ENCODE peak calls at places on chromosomes 1 and 21, in seven cellular contexts. O is body of pancreas; W is heart left ventricle; V is fibroblast of pulmonary artery; A is CD8-positive, alpha-beta T cell; Y is fibroblast of lung; S is HFF-Myc. P is an unnamed sample.

GRCh38 chr1:162412002-162412401 is at the start of gene SH2D1B:
- DNase-seq in A (no peak), O (no peak), W (no peak), S (no peak), Y (peak; percentile 52), V (no peak), P (peak; percentile 19)

GRCh38 chr1:25875154-25875855 is at the start of gene PAQR7:
- DNase-seq in O (peak; percentile 85), W (peak; percentile 82), Y (peak; percentile 85), S (no peak), A (peak; percentile 56), V (peak; percentile 67), P (peak; percentile 65)

GRCh38 chr1:80417651-80418050 is 1383.1 kb upstream of the ADGRL2 start:
- DNase-seq in W (no peak), A (no peak), S (no peak), O (no peak), Y (peak; percentile 78), V (peak; percentile 66), P (peak; percentile 86)

GRCh38 chr1:154774175-154774855 is 95.8 kb downstream of the KCNN3 start:
- DNase-seq in V (no peak), W (no peak), Y (no peak), S (no peak), A (no peak), O (no peak), P (no peak)

GRCh38 chr1:92909321-92909720 is 51.9 kb downstream of the DIPK1A start:
- DNase-seq in S (peak; percentile 82), O (no peak), Y (peak; percentile 94), W (no peak), V (peak; percentile 63), A (no peak), P (peak; percentile 97)

GRCh38 chr21:46159390-46159789 is 4.0 kb upstream of the FTCD start:
- DNase-seq in Y (no peak), V (no peak), S (no peak), A (no peak), O (no peak), W (peak; percentile 15), P (no peak)

GRCh38 chr1:33348194-33348593 is 27.3 kb upstream of the A3GALT2 start:
- DNase-seq in S (no peak), Y (peak; percentile 78), W (no peak), A (no peak), O (no peak), V (peak; percentile 46), P (peak; percentile 44)

GRCh38 chr1:13911697-13912619 is 212.0 kb downstream of the PRDM2 start:
- DNase-seq in A (no peak), V (no peak), O (no peak), W (no peak), Y (no peak), S (no peak), P (no peak)

GRCh38 chr1:163202833-163203451 is at the start of gene RGS5:
- DNase-seq in V (peak; percentile 62), A (no peak), S (no peak), Y (peak; percentile 74), O (no peak), W (no peak), P (no peak)

GRCh38 chr1:193031431-193031830 is 27.7 kb downstream of the UCHL5 start:
- DNase-seq in S (no peak), W (no peak), Y (peak; percentile 6), A (no peak), O (no peak), V (peak; percentile 56), P (peak; percentile 22)

GRCh38 chr1:203072002-203072607 is 13.7 kb downstream of the MYOG start:
- DNase-seq in A (no peak), O (no peak), W (no peak), V (no peak), Y (no peak), S (no peak), P (no peak)

GRCh38 chr1:203072911-203073310 is 12.9 kb downstream of the MYOG start:
- DNase-seq in W (no peak), S (no peak), V (no peak), A (no peak), O (no peak), Y (peak; percentile 12), P (no peak)

GRCh38 chr1:203065191-203065590 is 20.6 kb downstream of the MYOG start:
- DNase-seq in S (no peak), A (no peak), W (no peak), O (no peak), V (no peak), Y (no peak), P (no peak)

GRCh38 chr1:203066965-203067364 is 18.8 kb downstream of the MYOG start:
- DNase-seq in Y (no peak), S (no peak), V (no peak), W (no peak), A (no peak), O (no peak), P (no peak)

DNA sequence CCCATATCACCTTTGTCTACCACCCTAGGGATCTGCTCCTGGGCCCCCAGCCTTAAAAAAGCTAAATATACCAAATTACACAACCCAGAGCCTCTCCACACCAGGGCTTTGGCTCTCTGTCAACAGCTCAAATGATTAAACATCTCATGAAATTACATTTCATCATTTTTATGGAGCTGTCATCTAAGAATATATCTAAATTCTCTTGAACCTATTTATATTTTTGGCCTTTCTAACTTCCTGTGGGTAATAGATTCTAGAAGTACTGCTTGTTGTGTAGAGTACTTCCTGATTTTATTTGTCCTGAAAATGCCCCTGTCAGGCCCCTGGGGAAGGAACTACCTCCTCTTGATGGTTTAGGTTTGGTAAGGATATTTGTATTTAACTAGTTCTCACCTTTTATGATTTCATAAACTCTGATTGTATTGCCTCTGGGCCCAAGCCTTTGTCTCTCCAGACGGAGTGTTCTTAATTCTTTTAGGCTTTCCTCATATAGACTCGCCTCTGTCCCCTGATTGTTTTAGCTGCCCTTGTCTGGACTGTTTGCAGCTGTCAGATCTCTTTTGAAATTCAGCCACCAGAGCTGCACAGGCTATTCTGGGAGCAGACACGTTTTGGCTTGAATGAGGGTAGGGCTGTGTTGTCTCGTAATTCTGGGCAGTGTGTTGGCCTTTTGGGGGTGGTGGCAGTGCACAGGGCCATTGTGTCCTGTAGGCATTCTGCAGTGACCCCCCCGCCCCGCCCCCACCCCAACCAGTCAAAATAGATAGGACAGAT is 16.6 kb downstream of the MYOG start:
- DNase-seq in Y (no peak), O (no peak), V (peak; percentile 28), A (no peak), S (no peak), W (peak; percentile 59), P (no peak)
- H3K4me3 ChIP-seq in Y (no peak overlapping the region), O (no peak overlapping the region), V (no peak overlapping the region), A (no peak overlapping the region), S (no peak overlapping the region), W (no peak overlapping the region), P (no peak overlapping the region)

DNA sequence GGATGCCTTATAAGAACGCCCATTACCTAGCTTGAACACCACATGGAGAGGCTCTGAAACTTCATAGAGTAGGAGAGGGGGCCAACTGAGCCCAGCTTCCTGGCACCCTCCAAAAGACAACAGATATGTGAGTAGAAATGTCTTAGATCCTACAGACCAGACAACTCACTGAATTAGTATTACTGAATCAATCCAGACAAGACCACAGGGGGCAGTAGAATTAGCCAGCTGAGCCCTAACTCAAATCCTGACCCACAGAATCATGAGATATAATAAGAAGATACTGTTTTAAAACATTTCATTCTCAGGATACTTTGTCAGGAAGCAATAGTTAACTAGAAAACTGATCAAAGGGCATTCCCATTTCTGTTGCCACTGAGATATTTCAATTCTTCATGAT is 45.8 kb upstream of the C1orf21 start:
- DNase-seq in W (no peak), S (no peak), A (no peak), Y (no peak), V (peak; percentile 4), O (no peak), P (no peak)
- TF ChIP-seq CTCF in W (no peak), S (peak; percentile 19), A (no peak), Y (peak; percentile 38), V (peak; percentile 39), O (no peak), P (peak; percentile 25)

GRCh38 chr1:6273380-6273891 is 12.5 kb upstream of the GPR153 start:
- DNase-seq in A (no peak), W (no peak), Y (peak; percentile 83), V (peak; percentile 26), O (no peak), S (no peak), P (peak; percentile 54)
- H3K4me3 ChIP-seq in A (no peak overlapping the region), W (no peak overlapping the region), Y (no peak overlapping the region), V (no peak overlapping the region), O (no peak overlapping the region), S (no peak overlapping the region), P (no peak overlapping the region)

DNA sequence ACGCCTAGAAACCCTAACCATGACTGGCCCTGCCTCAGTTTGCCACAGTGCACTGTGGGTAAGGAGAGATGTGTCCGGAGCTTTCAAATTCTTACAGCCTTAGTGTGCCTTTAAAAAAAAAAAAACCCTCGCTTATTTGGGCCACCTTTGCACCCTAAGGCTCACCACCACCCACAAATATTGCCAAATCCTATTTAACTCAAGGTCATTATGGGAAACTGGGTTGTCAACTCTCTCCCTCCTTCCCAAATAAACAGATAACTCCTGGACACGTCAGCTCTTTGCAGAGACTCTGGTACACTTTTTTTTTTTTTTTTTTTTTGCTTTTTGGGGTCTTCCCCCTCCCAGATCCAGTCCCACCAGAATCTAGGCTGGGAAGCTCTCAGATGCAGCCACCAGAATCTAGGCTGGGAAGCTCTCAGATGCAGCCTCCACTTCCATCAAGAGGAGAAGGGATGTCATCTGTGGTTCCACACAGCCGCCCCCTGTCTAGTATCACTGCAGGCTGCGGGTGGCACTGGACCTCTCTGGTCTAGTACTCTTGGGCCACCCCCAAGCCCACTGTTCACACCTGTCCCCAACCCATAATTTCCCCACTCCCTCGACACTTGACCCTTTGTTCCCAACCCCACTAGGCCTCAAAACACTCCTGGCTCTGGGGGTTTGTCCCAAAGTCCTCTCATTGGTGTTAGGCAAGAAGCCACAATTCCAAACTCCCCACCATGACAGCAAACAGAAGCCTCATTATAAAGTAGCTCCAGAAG is 3.4 kb downstream of the DHRS3 start:
- DNase-seq in A (no peak), Y (no peak), V (no peak), O (no peak), S (no peak), W (no peak), P (no peak)
- TF ChIP-seq CTCF in A (no peak), Y (no peak), V (no peak), O (no peak), S (no peak), W (no peak), P (no peak)

DNA sequence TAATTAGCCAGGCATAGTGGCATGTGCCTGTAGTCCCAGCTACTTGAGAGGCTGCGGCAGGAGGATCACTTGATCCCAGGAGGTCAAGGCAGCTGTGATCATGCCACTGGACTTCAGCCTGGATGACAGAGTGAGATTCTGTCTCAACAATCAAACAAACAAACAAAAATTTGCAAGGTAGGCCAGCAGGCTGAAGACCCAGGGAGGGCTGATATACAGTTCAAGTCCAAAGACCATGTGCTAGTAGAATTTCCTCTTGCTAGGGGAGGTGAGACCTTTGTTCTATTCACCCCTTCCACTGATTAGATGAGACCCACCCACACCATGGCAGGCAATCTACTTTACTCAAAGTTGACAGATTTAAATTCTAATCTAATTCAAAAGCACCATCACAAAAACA is 31.2 kb upstream of the CNN3 start:
- DNase-seq in O (no peak), A (no peak), S (no peak), V (no peak), Y (no peak), W (no peak), P (no peak)
- H3K4me3 ChIP-seq in O (no peak overlapping the region), A (no peak overlapping the region), S (no peak overlapping the region), V (no peak overlapping the region), Y (no peak overlapping the region), W (no peak overlapping the region), P (no peak overlapping the region)

GRCh38 chr1:31371560-31371959 is 1.3 kb downstream of the FABP3 start:
- DNase-seq in V (no peak), O (peak; percentile 18), Y (no peak), S (no peak), W (no peak), A (no peak), P (no peak)
- TF ChIP-seq CTCF in V (no peak), O (no peak), Y (no peak), S (no peak), W (no peak), A (no peak), P (no peak)